ENCODE peak calls at places on chromosomes 2 and 18, in eight cellular contexts. V is stomach, A is heart right ventricle, M is GM23338, I is neural progenitor cell, E is upper lobe of right lung, B is DND-41, H is fibroblast of lung. Y is an unnamed sample.

GRCh38 chr2:203909192-203909945 is 27.2 kb upstream of the ICOS start:
- DNase-seq in M (peak; percentile 64), B (peak; percentile 26), V (no peak), H (peak; percentile 84), A (peak; percentile 63), I (peak; percentile 53), E (no peak), Y (no peak)

GRCh38 chr18:27226556-27227075 is 41.5 kb upstream of the CHST9 start:
- DNase-seq in V (no peak), H (no peak), E (no peak), M (no peak), A (no peak), I (no peak), B (no peak), Y (no peak)

GRCh38 chr2:101479328-101479727 is 4.4 kb upstream of the RFX8 start:
- DNase-seq in B (no peak), M (peak; percentile 60), I (peak; percentile 75), E (no peak), A (no peak), H (no peak), V (no peak), Y (no peak)

GRCh38 chr2:176428943-176429469 is 159.8 kb downstream of the MTX2 start:
- DNase-seq in I (no peak), A (no peak), M (no peak), B (no peak), E (no peak), H (no peak), V (no peak), Y (no peak)

GRCh38 chr2:38214209-38214717 is 138.3 kb upstream of the CYP1B1 start:
- DNase-seq in A (no peak), E (no peak), I (peak; percentile 52), B (no peak), V (no peak), M (no peak), H (peak; percentile 19), Y (no peak)

GRCh38 chr18:36672437-36673344 is 156.1 kb downstream of the TPGS2 start:
- DNase-seq in E (peak; percentile 67), B (no peak), I (no peak), A (no peak), M (no peak), V (no peak), H (peak; percentile 73), Y (no peak)

GRCh38 chr2:178700922-178701342 is 106.3 kb downstream of the TTN start:
- DNase-seq in A (no peak), V (no peak), E (no peak), I (peak; percentile 44), B (no peak), H (peak; percentile 46), M (peak; percentile 77), Y (no peak)

GRCh38 chr2:54897420-54898310 is 152.6 kb downstream of the RTN4 start:
- DNase-seq in H (no peak), B (peak; percentile 55), M (no peak), E (no peak), A (no peak), I (no peak), V (no peak), Y (no peak)

GRCh38 chr2:11652141-11652540 is 17.9 kb downstream of the NTSR2 start:
- DNase-seq in V (no peak), M (no peak), I (no peak), E (no peak), A (no peak), H (no peak), B (no peak), Y (no peak)

GRCh38 chr2:23513245-23513880 is 128.4 kb downstream of the KLHL29 start:
- DNase-seq in V (no peak), I (no peak), M (no peak), E (no peak), A (no peak), B (no peak), H (no peak), Y (no peak)

GRCh38 chr2:160651416-160652200 is 158.0 kb upstream of the RBMS1 start:
- DNase-seq in V (no peak), B (no peak), A (no peak), H (peak; percentile 12), I (no peak), E (no peak), M (no peak), Y (no peak)

GRCh38 chr2:30195011-30195410 is 36.3 kb upstream of the LBH start:
- DNase-seq in B (no peak), I (no peak), V (peak; percentile 1), E (no peak), A (no peak), M (no peak), H (no peak), Y (no peak)

GRCh38 chr18:44824884-44825283 is 144.2 kb downstream of the SETBP1 start:
- DNase-seq in B (no peak), V (no peak), H (no peak), E (no peak), I (no peak), A (no peak), M (no peak), Y (no peak)

GRCh38 chr2:107197601-107198000 is 311.6 kb upstream of the ST6GAL2 start:
- DNase-seq in V (no peak), H (no peak), A (no peak), M (no peak), E (no peak), B (no peak), I (no peak), Y (no peak)

GRCh38 chr18:79681484-79682387 is 2.1 kb downstream of the CTDP1 start:
- DNase-seq in I (no peak), A (no peak), H (no peak), B (peak; percentile 80), E (no peak), M (no peak), V (no peak), Y (no peak)

GRCh38 chr2:70344195-70344594 is 42.3 kb upstream of the FAM136A start:
- DNase-seq in M (no peak), I (no peak), E (no peak), B (no peak), H (no peak), V (no peak), A (no peak), Y (no peak)

GRCh38 chr18:10142496-10143160 is 228.8 kb downstream of the VAPA start:
- DNase-seq in V (no peak), A (no peak), I (no peak), M (no peak), B (no peak), E (no peak), H (peak; percentile 52), Y (peak; percentile 60)

GRCh38 chr2:128601298-128602037 is 282.8 kb upstream of the HS6ST1 start:
- DNase-seq in B (no peak), E (peak; percentile 36), I (no peak), M (no peak), V (peak; percentile 22), H (no peak), A (no peak), Y (no peak)

GRCh38 chr2:128289439-128289838 is 29.2 kb downstream of the HS6ST1 start:
- DNase-seq in I (peak; percentile 50), M (peak; percentile 59), V (no peak), B (no peak), A (no peak), E (no peak), H (no peak), Y (no peak)

GRCh38 chr2:238067939-238068338 is 7.1 kb downstream of the SCLY start:
- DNase-seq in E (no peak), I (no peak), H (no peak), A (no peak), B (peak; percentile 24), V (no peak), M (no peak), Y (peak; percentile 2)

GRCh38 chr2:238064376-238064775 is 3.6 kb downstream of the SCLY start:
- DNase-seq in V (no peak), A (no peak), M (no peak), B (no peak), H (no peak), I (no peak), E (no peak), Y (peak; percentile 42)

GRCh38 chr2:238066218-238066617 is 5.4 kb downstream of the SCLY start:
- DNase-seq in H (no peak), E (no peak), B (no peak), A (no peak), I (no peak), M (no peak), V (no peak), Y (no peak)

GRCh38 chr2:238063414-238064189 is 2.8 kb downstream of the SCLY start:
- DNase-seq in H (no peak), M (no peak), I (peak; percentile 15), E (no peak), B (no peak), A (no peak), V (no peak), Y (peak; percentile 18)

GRCh38 chr2:238065447-238065846 is 4.6 kb downstream of the SCLY start:
- DNase-seq in I (no peak), A (no peak), H (no peak), B (no peak), M (no peak), E (no peak), V (no peak), Y (no peak)
- H3K36me3 ChIP-seq in I (peaks cover 6% of the 10 kb centered on the region), A (no peaks in the 10 kb centered on the region), H (peaks cover 8% of the 10 kb centered on the region), B (peaks cover 57% of the 10 kb centered on the region), M (peaks cover 35% of the 10 kb centered on the region), E (peaks cover 46% of the 10 kb centered on the region), V (peaks cover 49% of the 10 kb centered on the region), Y (peaks cover 22% of the 10 kb centered on the region)

GRCh38 chr2:18829331-18829902 is 240.0 kb upstream of the NT5C1B start:
- DNase-seq in E (no peak), V (no peak), I (no peak), A (no peak), M (no peak), B (no peak), H (peak; percentile 18), Y (no peak)
- H3K27ac ChIP-seq in E (no peak overlapping the region), V (no peak overlapping the region), I (no peak overlapping the region), A (no peak overlapping the region), M (no peak overlapping the region), B (no peak overlapping the region), H (no peak overlapping the region), Y (peak overlapping the region; percentile 60)

DNA sequence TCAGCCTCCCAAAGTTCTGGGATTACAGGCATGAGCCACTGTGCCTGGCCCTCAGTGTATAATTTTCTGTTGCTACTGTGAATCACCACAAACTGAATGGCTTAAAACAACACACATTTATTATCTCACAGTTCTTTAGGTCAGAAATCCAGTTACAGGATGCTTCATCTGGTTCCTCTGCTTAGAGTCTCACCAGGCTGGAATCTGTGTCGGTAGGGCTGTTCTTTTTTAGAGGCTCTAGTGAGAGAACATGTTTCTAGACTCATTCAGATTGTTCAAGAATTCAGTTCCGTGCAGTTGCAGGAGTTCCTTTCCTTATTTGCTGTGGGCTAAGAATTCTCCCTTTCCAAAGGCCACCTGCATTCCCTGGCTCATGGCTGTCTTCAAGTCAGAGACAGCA is 22.2 kb downstream of the CCDC121 start:
- DNase-seq in B (no peak), V (no peak), I (no peak), M (no peak), A (no peak), E (no peak), H (no peak), Y (no peak)
- H3K36me3 ChIP-seq in B (peaks cover 47% of the 10 kb centered on the region), V (peaks cover 93% of the 10 kb centered on the region), I (peaks cover 13% of the 10 kb centered on the region), M (peaks cover 40% of the 10 kb centered on the region), A (peaks cover under 1% of the 10 kb centered on the region), E (peaks cover 91% of the 10 kb centered on the region), H (peaks cover 6% of the 10 kb centered on the region), Y (peaks cover 74% of the 10 kb centered on the region)

DNA sequence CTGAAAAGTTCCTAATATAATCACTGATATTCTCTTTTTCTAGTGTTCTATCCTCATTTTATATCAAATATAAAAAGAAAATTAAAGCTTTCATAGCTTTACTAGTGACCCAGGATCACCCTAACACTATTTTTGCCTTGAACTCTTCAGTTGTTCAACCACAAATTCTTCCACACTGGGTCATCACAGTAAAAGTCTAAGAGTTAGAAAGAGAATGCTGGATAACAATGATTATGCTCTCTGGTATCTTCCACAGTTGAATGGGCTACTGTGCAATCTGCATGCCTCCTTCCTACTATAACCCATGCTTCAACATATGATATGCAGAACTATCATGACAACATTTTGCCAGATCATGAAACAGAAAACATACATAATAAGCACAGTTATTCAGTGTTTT is 32.3 kb downstream of the CHN1 start:
- DNase-seq in M (no peak), A (no peak), E (no peak), I (no peak), V (no peak), B (no peak), H (peak; percentile 32), Y (no peak)
- H3K27ac ChIP-seq in M (no peak overlapping the region), A (no peak overlapping the region), E (no peak overlapping the region), I (no peak overlapping the region), V (no peak overlapping the region), B (no peak overlapping the region), H (peak overlapping the region; percentile 58), Y (no peak overlapping the region)